ENCODE peak calls at places on chromosome X, in eight cellular contexts. L is CD8-positive, alpha-beta memory T cell; M is HFF-Myc; F is brain microvascular endothelial cell; V is fibroblast of lung; S is CD8-positive, alpha-beta T cell; W is neural crest cell; N is activated T-cell treated with anti-CD3 and anti-CD28 coated beads for 1 hour. Q is an unnamed sample.

GRCh38 chrX:79266702-79267101 is 100.4 kb downstream of the ITM2A start:
- DNase-seq in N (no peak), V (no peak), M (no peak), F (no peak), S (no peak), W (no peak), L (no peak), Q (no peak)

GRCh38 chrX:141183000-141183399 is 6.1 kb upstream of the LDOC1 start:
- DNase-seq in L (no peak), M (no peak), V (no peak), F (no peak), S (no peak), N (no peak), W (no peak), Q (no peak)

GRCh38 chrX:42955349-42955748 is 177.4 kb upstream of the PPP1R2C start:
- DNase-seq in W (no peak), N (no peak), M (no peak), F (no peak), V (no peak), S (no peak), L (no peak), Q (no peak)

GRCh38 chrX:129653181-129653984 is 1.4 kb downstream of the APLN start:
- DNase-seq in V (no peak), F (no peak), M (no peak), W (no peak), L (no peak), N (no peak), S (peak; percentile 45), Q (no peak)

GRCh38 chrX:97290199-97290598 is 406.5 kb downstream of the RPA4 start:
- DNase-seq in M (no peak), S (no peak), W (no peak), L (no peak), N (no peak), V (peak; percentile 17), F (no peak), Q (no peak)

GRCh38 chrX:27186671-27187070 is 276.5 kb downstream of the PPP4R3C start:
- DNase-seq in W (peak; percentile 8), N (peak; percentile 0), M (peak; percentile 4), L (no peak), S (peak; percentile 51), V (peak; percentile 51), F (peak; percentile 38), Q (no peak)

GRCh38 chrX:74449937-74450330 is 28.6 kb downstream of the SLC16A2 start:
- DNase-seq in F (peak; percentile 6), V (no peak), L (no peak), W (no peak), N (no peak), M (no peak), S (no peak), Q (no peak)

GRCh38 chrX:46029777-46030176 is 515.4 kb downstream of the ZNF674 start:
- DNase-seq in F (no peak), W (no peak), N (no peak), V (no peak), M (no peak), S (no peak), L (no peak), Q (no peak)

GRCh38 chrX:12322031-12322430 is 183.8 kb downstream of the FRMPD4 start:
- DNase-seq in M (no peak), N (no peak), W (no peak), L (no peak), F (no peak), V (no peak), S (no peak), Q (no peak)

GRCh38 chrX:115190636-115191489 is 1.7 kb downstream of the RBMXL3 start:
- DNase-seq in M (no peak), F (no peak), L (no peak), V (no peak), W (no peak), N (no peak), S (no peak), Q (no peak)

GRCh38 chrX:46152756-46153155 is 392.5 kb downstream of the ZNF674 start:
- DNase-seq in M (no peak), V (no peak), S (no peak), W (no peak), N (no peak), L (no peak), F (no peak), Q (no peak)

GRCh38 chrX:42818151-42818921 is 40.4 kb upstream of the PPP1R2C start:
- DNase-seq in W (no peak), M (no peak), L (no peak), N (no peak), V (no peak), S (no peak), F (no peak), Q (no peak)

GRCh38 chrX:96407043-96407442 is 277.6 kb upstream of the DIAPH2 start:
- DNase-seq in N (no peak), S (no peak), L (no peak), W (no peak), F (peak; percentile 38), M (no peak), V (peak; percentile 64), Q (no peak)

GRCh38 chrX:106932492-106932923 is 12.3 kb downstream of the CLDN2 start:
- DNase-seq in S (no peak), W (no peak), M (no peak), N (no peak), F (no peak), V (peak; percentile 39), L (no peak), Q (no peak)

GRCh38 chrX:17414839-17415238 is 39.8 kb downstream of the NHS start:
- DNase-seq in M (no peak), S (no peak), F (no peak), L (no peak), N (no peak), W (peak; percentile 9), V (no peak), Q (no peak)

GRCh38 chrX:40130207-40130606 is 32.4 kb upstream of the BCOR start:
- DNase-seq in S (no peak), N (no peak), L (no peak), V (no peak), F (peak; percentile 65), W (no peak), M (no peak), Q (no peak)

GRCh38 chrX:69297521-69297920 is 132.3 kb upstream of the PJA1 start:
- DNase-seq in N (no peak), V (no peak), M (no peak), F (no peak), W (no peak), L (no peak), S (no peak), Q (no peak)

GRCh38 chrX:3713225-3713936 is at the start of gene PRKX:
- DNase-seq in M (no peak), V (peak; percentile 38), F (peak; percentile 18), L (peak; percentile 59), S (peak; percentile 88), W (peak; percentile 57), N (peak; percentile 58), Q (peak; percentile 1)

GRCh38 chrX:22666441-22666840 is 333.3 kb upstream of the DDX53 start:
- DNase-seq in V (peak; percentile 47), L (no peak), M (peak; percentile 27), F (peak; percentile 25), N (no peak), S (no peak), W (no peak), Q (peak; percentile 15)

GRCh38 chrX:113001836-113002235 is 161.2 kb upstream of the AMOT start:
- DNase-seq in N (no peak), M (no peak), L (no peak), W (no peak), S (no peak), V (no peak), F (no peak), Q (no peak)

GRCh38 chrX:50697691-50698090 is 116.3 kb downstream of the SHROOM4 start:
- DNase-seq in V (peak; percentile 79), S (no peak), N (no peak), M (peak; percentile 10), F (peak; percentile 42), W (no peak), L (no peak), Q (no peak)

GRCh38 chrX:78019586-78020483 is 50.4 kb upstream of the PGAM4 start:
- DNase-seq in W (no peak), M (no peak), L (no peak), N (no peak), S (no peak), F (no peak), V (no peak), Q (no peak)

GRCh38 chrX:154398668-154399526 is 720 bp downstream of the RPL10 start:
- DNase-seq in N (peak; percentile 73), V (peak; percentile 85), W (peak; percentile 74), L (peak; percentile 67), M (no peak), F (peak; percentile 61), S (peak; percentile 90), Q (peak; percentile 71)

GRCh38 chrX:148601034-148601433 is 100.6 kb downstream of the AFF2 start:
- DNase-seq in V (peak; percentile 34), L (no peak), W (no peak), F (no peak), M (no peak), N (no peak), S (no peak), Q (no peak)

GRCh38 chrX:39725928-39726619 is 371.7 kb downstream of the BCOR start:
- DNase-seq in L (no peak), F (peak; percentile 51), S (no peak), M (peak; percentile 45), V (peak; percentile 71), N (no peak), W (no peak), Q (no peak)

GRCh38 chrX:132488092-132488749 is 617 bp downstream of the MBNL3 start:
- DNase-seq in F (no peak), V (peak; percentile 58), M (no peak), S (no peak), W (no peak), N (no peak), L (no peak), Q (no peak)

Q was measured in substantia nigra.